ENCODE peak calls at places on chromosomes 11 and 22, in four cellular contexts. H, X, G and S are unnamed samples.

GRCh38 chr22:23832226-23833016 is 6.4 kb downstream of the DERL3 start:
- DNase-seq in X (no peak), G (peak), H (no peak), S (no peak)

GRCh38 chr11:66580803-66581202 is 12.1 kb downstream of the CCDC87 start:
- DNase-seq in X (no peak), H (no peak), G (no peak), S (no peak)

GRCh38 chr11:10930961-10931760 is 73.3 kb upstream of the ZBED5 start:
- DNase-seq in X (peak), H (peak), G (peak), S (no peak)

GRCh38 chr11:121964591-121964990 is 151.4 kb downstream of the BLID start:
- DNase-seq in G (no peak), X (no peak), H (no peak), S (no peak)

GRCh38 chr11:73439002-73439843 is 63.0 kb downstream of the RELT start:
- DNase-seq in X (no peak), G (peak), H (no peak), S (no peak)

GRCh38 chr22:20248461-20248959 is 19.6 kb downstream of the RTN4R start:
- DNase-seq in G (peak), X (no peak), H (no peak), S (no peak)

GRCh38 chr11:66082936-66083698 is 13.0 kb downstream of the PACS1 start:
- DNase-seq in X (peak), H (no peak), G (peak), S (no peak)

GRCh38 chr11:44814881-44815592 is 88.3 kb downstream of the TSPAN18 start:
- DNase-seq in G (no peak), X (no peak), H (no peak), S (no peak)

GRCh38 chr22:30636226-30637077 is 871 bp downstream of the SLC35E4 start:
- DNase-seq in G (peak), X (peak), H (peak), S (no peak)

GRCh38 chr22:36155702-36156101 is 4.9 kb downstream of the APOL3 start:
- DNase-seq in X (no peak), H (no peak), G (no peak), S (no peak)

GRCh38 chr11:75557649-75558494 is 4.2 kb upstream of the SERPINH1 start:
- DNase-seq in X (no peak), H (no peak), G (no peak), S (no peak)

GRCh38 chr11:86676533-86677154 is 4.2 kb upstream of the ME3 start:
- DNase-seq in X (peak), G (peak), H (peak), S (no peak)
- TF ChIP-seq USF1 in X (no peak), G (no peak), H (no peak), S (no peak)

DNA sequence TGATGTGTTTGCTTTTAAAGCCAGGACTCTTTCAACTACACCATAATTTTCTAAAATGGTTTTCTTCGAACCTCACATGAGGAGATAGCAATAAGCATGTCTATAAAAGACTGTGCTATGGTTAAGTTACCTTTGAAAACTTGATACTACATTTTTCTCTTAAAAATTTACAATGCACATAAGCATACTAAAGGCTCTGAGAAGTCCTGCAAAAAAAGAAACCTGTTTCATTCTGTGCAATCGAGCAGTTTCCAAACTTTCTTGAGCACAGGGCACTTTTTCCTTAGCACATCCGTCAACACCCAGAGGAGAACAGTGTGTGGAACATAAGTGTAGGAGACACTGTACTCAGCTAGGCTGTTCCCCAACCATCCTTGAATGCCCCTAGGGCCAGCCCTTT is 144.1 kb upstream of the ARHGAP20 start:
- DNase-seq in X (no peak), G (no peak), H (no peak), S (no peak)
- TF ChIP-seq USF1 in X (no peak), G (no peak), H (no peak), S (no peak)

GRCh38 chr11:99693941-99694492 is 673.3 kb downstream of the CNTN5 start:
- DNase-seq in X (no peak), H (no peak), G (no peak), S (no peak)
- TF ChIP-seq USF1 in X (no peak), H (no peak), G (no peak), S (no peak)

GRCh38 chr22:29629382-29630179 is 26.1 kb downstream of the NF2 start:
- DNase-seq in H (no peak), X (no peak), G (no peak), S (no peak)
- TF ChIP-seq USF1 in H (no peak), X (no peak), G (no peak), S (no peak)